ENCODE peak calls at places on chromosome 2, in eight cellular contexts. D, J, O, H, B, Z, G and S are unnamed samples.

GRCh38 chr2:214465386-214466146 is 54.7 kb downstream of the VWC2L start:
- DNase-seq in D (peak; percentile 8), B (no peak), H (peak; percentile 62), G (no peak), J (no peak), O (no peak), Z (no peak), S (no peak)

GRCh38 chr2:182301093-182301492 is 125.7 kb downstream of the PDE1A start:
- DNase-seq in O (no peak), G (no peak), J (peak; percentile 6), B (no peak), Z (no peak), D (no peak), H (no peak), S (no peak)

GRCh38 chr2:166891727-166892126 is 3.4 kb downstream of the XIRP2 start:
- DNase-seq in B (no peak), D (no peak), O (no peak), G (no peak), Z (no peak), J (no peak), H (no peak), S (no peak)

GRCh38 chr2:43226955-43227829 is 786 bp upstream of the ZFP36L2 start:
- DNase-seq in G (peak; percentile 97), H (peak; percentile 68), J (peak; percentile 92), B (peak; percentile 94), O (peak; percentile 82), D (peak; percentile 70), Z (peak; percentile 98), S (peak; percentile 87)

GRCh38 chr2:240573071-240573515 is 4.8 kb downstream of the RNPEPL1 start:
- DNase-seq in Z (no peak), G (peak; percentile 47), O (no peak), D (no peak), J (no peak), H (no peak), B (no peak), S (no peak)

GRCh38 chr2:234979204-234980167 is 27.7 kb downstream of the SH3BP4 start:
- DNase-seq in O (no peak), H (peak; percentile 44), Z (no peak), D (no peak), J (peak; percentile 49), G (no peak), B (no peak), S (no peak)

GRCh38 chr2:170819941-170820646 is 3.4 kb downstream of the GAD1 start:
- DNase-seq in H (no peak), O (no peak), D (no peak), G (no peak), Z (no peak), J (no peak), B (no peak), S (no peak)

GRCh38 chr2:239820836-239821693 is 204.1 kb downstream of the NDUFA10 start:
- DNase-seq in J (no peak), H (no peak), Z (no peak), G (no peak), D (no peak), B (no peak), O (no peak), S (no peak)

GRCh38 chr2:46388873-46389272 is 90.5 kb upstream of the TMEM247 start:
- DNase-seq in J (no peak), H (no peak), Z (no peak), B (no peak), D (no peak), O (no peak), G (no peak), S (no peak)

GRCh38 chr2:224101820-224102630 is 62.9 kb upstream of the SERPINE2 start:
- DNase-seq in O (no peak), G (no peak), Z (no peak), D (peak; percentile 75), J (peak; percentile 60), B (no peak), H (peak; percentile 98), S (no peak)

GRCh38 chr2:31247671-31248070 is 13.7 kb downstream of the EHD3 start:
- DNase-seq in J (no peak), B (no peak), Z (no peak), O (no peak), D (no peak), G (no peak), H (no peak), S (no peak)

GRCh38 chr2:119338826-119339561 is 27.6 kb downstream of the C2orf76 start:
- DNase-seq in H (no peak), J (no peak), G (peak; percentile 61), D (no peak), O (peak; percentile 40), Z (no peak), B (no peak), S (no peak)

GRCh38 chr2:43717323-43717722 is 41.1 kb upstream of the C1GALT1C1L start:
- DNase-seq in D (no peak), O (no peak), G (no peak), H (no peak), Z (no peak), J (no peak), B (no peak), S (no peak)

GRCh38 chr2:217449436-217449835 is 553.4 kb downstream of the TNS1 start:
- DNase-seq in J (no peak), D (no peak), B (no peak), G (no peak), O (no peak), H (no peak), Z (no peak), S (no peak)

GRCh38 chr2:76870581-76870980 is 651.6 kb downstream of the LRRTM4 start:
- DNase-seq in H (peak; percentile 31), O (no peak), B (no peak), G (no peak), J (no peak), D (no peak), Z (no peak), S (no peak)

GRCh38 chr2:151280276-151280675 is 9.2 kb downstream of the NMI start:
- DNase-seq in H (peak; percentile 82), J (no peak), G (no peak), D (no peak), O (no peak), Z (no peak), B (no peak), S (no peak)

GRCh38 chr2:238238311-238238765 is 1.5 kb downstream of the HES6 start:
- DNase-seq in J (no peak), O (no peak), B (no peak), H (no peak), D (no peak), G (no peak), Z (no peak), S (no peak)

GRCh38 chr2:40488927-40489677 is 37.2 kb upstream of the SLC8A1 start:
- DNase-seq in Z (no peak), G (no peak), J (no peak), B (no peak), O (peak; percentile 56), D (no peak), H (peak; percentile 57), S (no peak)

GRCh38 chr2:234488913-234489451 is 7.9 kb downstream of the ARL4C start:
- DNase-seq in Z (no peak), D (no peak), H (no peak), B (no peak), G (no peak), J (no peak), O (peak; percentile 79), S (no peak)

GRCh38 chr2:143841935-143842334 is 678.0 kb downstream of the ZEB2 start:
- DNase-seq in H (peak; percentile 29), J (peak; percentile 4), O (no peak), G (no peak), D (no peak), B (no peak), Z (no peak), S (no peak)
- TF ChIP-seq CTCF in H (peak; percentile 20), J (no peak), O (no peak), G (no peak), D (no peak), B (no peak), Z (no peak), S (no peak)

GRCh38 chr2:231376857-231377256 is 18.7 kb upstream of the B3GNT7 start:
- DNase-seq in B (no peak), D (no peak), H (no peak), O (no peak), Z (no peak), G (no peak), J (no peak), S (no peak)
- TF ChIP-seq CTCF in B (no peak), D (no peak), H (no peak), O (no peak), Z (no peak), G (no peak), J (no peak), S (no peak)

DNA sequence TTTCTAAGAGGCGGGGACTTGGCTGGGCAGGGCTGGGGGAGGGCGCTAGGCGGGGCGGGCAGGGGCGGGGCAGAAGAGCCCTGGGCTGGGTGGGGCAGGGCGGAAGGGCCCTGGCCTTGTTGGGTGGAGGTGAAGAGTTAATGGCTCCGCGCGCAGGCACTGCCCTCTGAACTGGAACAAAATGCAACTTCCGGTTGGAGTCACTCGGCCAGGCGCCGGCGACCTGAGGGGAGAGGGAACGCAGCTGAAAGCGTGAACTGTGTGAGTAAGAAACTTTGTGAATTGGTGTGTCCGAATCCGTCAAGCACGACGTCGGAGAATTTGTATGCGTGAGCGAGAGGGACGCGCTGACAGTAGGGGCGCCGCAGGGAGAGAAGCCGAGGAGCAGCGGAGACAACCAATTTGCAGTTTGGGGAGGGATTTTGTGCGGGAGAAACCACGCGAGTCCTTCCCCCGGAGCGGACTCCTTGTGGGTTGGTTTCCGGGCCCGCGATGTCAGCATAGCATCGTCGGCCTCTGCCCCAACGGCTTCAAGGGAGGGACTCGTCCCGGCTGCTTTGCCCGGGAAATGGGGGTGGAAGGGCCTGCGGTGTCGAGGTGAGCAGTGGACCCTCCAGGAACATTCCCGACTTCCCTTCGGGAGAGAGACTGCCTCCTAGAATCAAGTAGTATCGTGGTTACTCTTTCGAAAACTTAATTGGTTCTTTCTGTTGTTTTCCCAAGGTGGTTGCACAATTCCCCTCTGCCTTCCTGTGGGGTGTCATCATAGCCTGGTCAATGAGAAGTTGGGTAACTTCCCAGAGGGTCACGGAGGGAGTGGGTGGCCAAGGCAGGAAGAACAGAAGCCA is at the start of gene TANK:
- DNase-seq in H (peak; percentile 96), G (peak; percentile 95), O (peak; percentile 95), J (peak; percentile 98), Z (peak; percentile 96), D (peak; percentile 96), B (peak; percentile 95), S (peak; percentile 87)
- TF ChIP-seq CTCF in H (no peak), G (no peak), O (no peak), J (no peak), Z (no peak), D (no peak), B (no peak), S (no peak)

GRCh38 chr2:68776124-68776523 is 41.5 kb downstream of the ARHGAP25 start:
- DNase-seq in H (no peak), J (no peak), Z (no peak), B (no peak), O (peak; percentile 35), G (no peak), D (no peak), S (no peak)
- TF ChIP-seq CTCF in H (peak; percentile 15), J (no peak), Z (no peak), B (no peak), O (peak; percentile 55), G (no peak), D (no peak), S (no peak)

GRCh38 chr2:16615687-16616615 is 49.7 kb downstream of the CYRIA start:
- DNase-seq in D (no peak), B (no peak), Z (no peak), J (no peak), O (no peak), G (no peak), H (no peak), S (no peak)
- TF ChIP-seq CTCF in D (no peak), B (no peak), Z (no peak), J (no peak), O (no peak), G (no peak), H (no peak), S (no peak)